ENCODE peak calls at places on chromosomes 11 and 22, in five cellular contexts. Y, S, K, O and F are unnamed samples.

GRCh38 chr11:131980878-131981668 is 610.7 kb downstream of the NTM start:
- DNase-seq in Y (no peak), S (peak), K (no peak), O (no peak), F (no peak)

GRCh38 chr11:71358122-71358728 is 90.0 kb downstream of the DHCR7 start:
- DNase-seq in Y (no peak), S (no peak), K (no peak), O (no peak), F (no peak)

GRCh38 chr11:88411265-88411664 is 73.7 kb upstream of the CTSC start:
- DNase-seq in Y (no peak), S (no peak), K (no peak), O (no peak), F (no peak)

GRCh38 chr22:48896766-48897637 is 930.7 kb downstream of the BRD1 start:
- DNase-seq in Y (no peak), S (no peak), K (no peak), O (no peak), F (no peak)

GRCh38 chr11:60130496-60130895 is 42.0 kb downstream of the MS4A2 start:
- DNase-seq in Y (peak), S (peak), K (no peak), O (peak), F (peak)

GRCh38 chr11:84091212-84091986 is 805.2 kb upstream of the CCDC90B start:
- DNase-seq in Y (no peak), S (no peak), K (no peak), O (no peak), F (no peak)

GRCh38 chr11:812390-812789 is 2.6 kb downstream of the RPLP2 start:
- DNase-seq in Y (no peak), S (no peak), K (no peak), O (no peak), F (no peak)

GRCh38 chr22:17575681-17576080 is 12.4 kb downstream of the SLC25A18 start:
- DNase-seq in Y (no peak), S (no peak), K (no peak), O (no peak), F (no peak)

GRCh38 chr22:37684803-37685615 is 1.1 kb upstream of the NOL12 start:
- DNase-seq in Y (peak), S (no peak), K (no peak), O (no peak), F (peak)

GRCh38 chr11:65116370-65117205 is 913 bp downstream of the ZNHIT2 start:
- DNase-seq in Y (peak), S (peak), K (no peak), O (no peak), F (peak)

GRCh38 chr11:126712017-126712625 is 288.4 kb downstream of the KIRREL3 start:
- DNase-seq in Y (no peak), S (no peak), K (no peak), O (no peak), F (no peak)

GRCh38 chr11:69049490-69049867 is 747 bp downstream of the TPCN2 start:
- DNase-seq in Y (peak), S (no peak), K (no peak), O (no peak), F (peak)

GRCh38 chr11:105344938-105345337 is 205.4 kb upstream of the CARD18 start:
- DNase-seq in Y (no peak), S (peak), K (no peak), O (no peak), F (peak)

GRCh38 chr11:75152090-75152489 is 1.2 kb downstream of the SLCO2B1 start:
- DNase-seq in Y (peak), S (no peak), K (no peak), O (no peak), F (no peak)

GRCh38 chr11:116606060-116606459 is 166.7 kb downstream of the BUD13 start:
- DNase-seq in Y (no peak), S (no peak), K (no peak), O (no peak), F (no peak)

GRCh38 chr11:130131957-130132850 is 27.4 kb upstream of the ST14 start:
- DNase-seq in Y (no peak), S (peak), K (no peak), O (peak), F (peak)

GRCh38 chr11:79236541-79236971 is 204.3 kb downstream of the TENM4 start:
- DNase-seq in Y (no peak), S (no peak), K (no peak), O (no peak), F (no peak)